ENCODE peak calls at places on chromosome 15, in four cellular contexts. Z is esophagus squamous epithelium, N is ovary, W is endothelial cell of umbilical vein. V is an unnamed sample.

GRCh38 chr15:33960160-33960559 is 8.1 kb upstream of the CHRM5 start:
- DNase-seq in Z (no peak), N (no peak), W (no peak), V (no peak)

GRCh38 chr15:60469893-60470641 is 8.9 kb downstream of the ICE2 start:
- DNase-seq in Z (no peak), N (no peak), W (peak), V (no peak)

GRCh38 chr15:70271422-70272088 is 173.8 kb upstream of the TLE3 start:
- DNase-seq in Z (no peak), N (no peak), W (peak), V (peak)

GRCh38 chr15:84992157-84992940 is 10.7 kb downstream of the PDE8A start:
- DNase-seq in Z (no peak), N (no peak), W (peak), V (peak)

GRCh38 chr15:73697033-73697467 is 12.9 kb downstream of the CD276 start:
- DNase-seq in Z (peak), N (peak), W (peak), V (peak)

GRCh38 chr15:51727141-51727897 is 10.1 kb downstream of the LYSMD2 start:
- DNase-seq in Z (no peak), N (no peak), W (no peak), V (no peak)

GRCh38 chr15:42921049-42921731 is 612 bp upstream of the TTBK2 start:
- DNase-seq in Z (no peak), N (peak), W (peak), V (no peak)

GRCh38 chr15:84826369-84826823 is 9.2 kb downstream of the ALPK3 start:
- DNase-seq in Z (no peak), N (no peak), W (no peak), V (no peak)

GRCh38 chr15:45648521-45649200 is 13.8 kb downstream of the SQOR start:
- DNase-seq in Z (no peak), N (no peak), W (no peak), V (peak)

GRCh38 chr15:76460871-76461270 is 124.3 kb downstream of the ISL2 start:
- DNase-seq in Z (no peak), N (no peak), W (no peak), V (no peak)

GRCh38 chr15:48427960-48428547 is 96.8 kb downstream of the DUT start:
- DNase-seq in Z (no peak), N (no peak), W (no peak), V (peak)

GRCh38 chr15:92421980-92422379 is 28.3 kb downstream of the ST8SIA2 start:
- DNase-seq in Z (no peak), N (no peak), W (peak), V (no peak)

GRCh38 chr15:40933520-40933904 is 4.4 kb downstream of the DLL4 start:
- DNase-seq in Z (no peak), N (no peak), W (no peak), V (no peak)

GRCh38 chr15:62745621-62746180 is 296.8 kb upstream of the TPM1 start:
- DNase-seq in Z (no peak), N (no peak), W (no peak), V (no peak)

GRCh38 chr15:92653836-92654524 is 1.6 kb downstream of the FAM174B start:
- DNase-seq in Z (no peak), N (no peak), W (peak), V (no peak)

GRCh38 chr15:52294881-52295420 is 653 bp downstream of the MYO5C start:
- DNase-seq in Z (no peak), N (no peak), W (peak), V (no peak)

GRCh38 chr15:98799461-98799971 is 151.2 kb downstream of the IGF1R start:
- DNase-seq in Z (no peak), N (no peak), W (peak), V (no peak)

GRCh38 chr15:73956276-73957086 is 30.2 kb downstream of the LOXL1 start:
- DNase-seq in Z (no peak), N (no peak), W (peak), V (peak)

GRCh38 chr15:78414608-78415250 is 23.3 kb upstream of the IREB2 start:
- DNase-seq in Z (no peak), N (no peak), W (no peak), V (no peak)

GRCh38 chr15:45401665-45402161 is 23.4 kb upstream of the GATM start:
- DNase-seq in Z (no peak), N (no peak), W (no peak), V (no peak)

GRCh38 chr15:82968066-82968465 is 15.5 kb upstream of the HOMER2 start:
- DNase-seq in Z (no peak), N (no peak), W (no peak), V (no peak)

GRCh38 chr15:40893019-40893723 is 1.1 kb upstream of the VPS18 start:
- DNase-seq in Z (no peak), N (peak), W (no peak), V (no peak)

GRCh38 chr15:58401991-58402649 is 29.7 kb upstream of the LIPC start:
- DNase-seq in Z (no peak), N (no peak), W (no peak), V (no peak)

GRCh38 chr15:38275951-38276350 is 23.3 kb downstream of the SPRED1 start:
- DNase-seq in Z (no peak), N (no peak), W (no peak), V (no peak)

GRCh38 chr15:73495171-73495570 is 52.2 kb downstream of the REC114 start:
- DNase-seq in Z (no peak), N (no peak), W (no peak), V (no peak)

GRCh38 chr15:48722764-48723661 is 77.5 kb upstream of the FBN1 start:
- DNase-seq in Z (no peak), N (no peak), W (peak), V (peak)

GRCh38 chr15:65541231-65541630 is 11.0 kb downstream of the HACD3 start:
- DNase-seq in Z (no peak), N (no peak), W (no peak), V (no peak)

GRCh38 chr15:59197459-59197858 is 9.2 kb upstream of the LDHAL6B start:
- DNase-seq in Z (no peak), N (no peak), W (no peak), V (no peak)

GRCh38 chr15:66024116-66024515 is 154.8 kb downstream of the RAB11A start:
- DNase-seq in Z (no peak), N (no peak), W (no peak), V (no peak)

GRCh38 chr15:29071193-29071906 is 185.6 kb downstream of the APBA2 start:
- DNase-seq in Z (no peak), N (no peak), W (no peak), V (no peak)

GRCh38 chr15:92600902-92601301 is 54.7 kb downstream of the FAM174B start:
- DNase-seq in Z (no peak), N (no peak), W (peak), V (no peak)

GRCh38 chr15:78810003-78810376 is 1.3 kb downstream of the ADAMTS7 start:
- DNase-seq in Z (no peak), N (no peak), W (no peak), V (no peak)

GRCh38 chr15:70562906-70563305 is 200.5 kb downstream of the UACA start:
- DNase-seq in Z (no peak), N (no peak), W (no peak), V (no peak)

GRCh38 chr15:45630958-45631691 is 3.7 kb upstream of the SQOR start:
- DNase-seq in Z (no peak), N (no peak), W (no peak), V (peak)

GRCh38 chr15:95994418-95994817 is 336.1 kb upstream of the NR2F2 start:
- DNase-seq in Z (no peak), N (no peak), W (no peak), V (peak)

GRCh38 chr15:40310001-40310959 is 2.5 kb upstream of the PLCB2 start:
- DNase-seq in Z (no peak), N (no peak), W (peak), V (no peak)

GRCh38 chr15:93029613-93030429 is 59.2 kb downstream of the RGMA start:
- DNase-seq in Z (no peak), N (peak), W (peak), V (no peak)

GRCh38 chr15:70856884-70857546 is 3.1 kb upstream of the LARP6 start:
- DNase-seq in Z (no peak), N (peak), W (peak), V (peak)

GRCh38 chr15:60589253-60589652 is 110.3 kb upstream of the ICE2 start:
- DNase-seq in Z (no peak), N (no peak), W (no peak), V (no peak)

GRCh38 chr15:100341662-100342560 is at the start of gene ADAMTS17:
- DNase-seq in Z (peak), N (peak), W (peak), V (no peak)
- TF ChIP-seq POLR2A in Z (no peak), N (peak), W (no peak), V (no peak)

GRCh38 chr15:56733131-56734012 is at the start of gene ZNF280D:
- DNase-seq in Z (peak), N (peak), W (peak), V (peak)
- TF ChIP-seq POLR2A in Z (no peak), N (peak), W (peak), V (peak)

DNA sequence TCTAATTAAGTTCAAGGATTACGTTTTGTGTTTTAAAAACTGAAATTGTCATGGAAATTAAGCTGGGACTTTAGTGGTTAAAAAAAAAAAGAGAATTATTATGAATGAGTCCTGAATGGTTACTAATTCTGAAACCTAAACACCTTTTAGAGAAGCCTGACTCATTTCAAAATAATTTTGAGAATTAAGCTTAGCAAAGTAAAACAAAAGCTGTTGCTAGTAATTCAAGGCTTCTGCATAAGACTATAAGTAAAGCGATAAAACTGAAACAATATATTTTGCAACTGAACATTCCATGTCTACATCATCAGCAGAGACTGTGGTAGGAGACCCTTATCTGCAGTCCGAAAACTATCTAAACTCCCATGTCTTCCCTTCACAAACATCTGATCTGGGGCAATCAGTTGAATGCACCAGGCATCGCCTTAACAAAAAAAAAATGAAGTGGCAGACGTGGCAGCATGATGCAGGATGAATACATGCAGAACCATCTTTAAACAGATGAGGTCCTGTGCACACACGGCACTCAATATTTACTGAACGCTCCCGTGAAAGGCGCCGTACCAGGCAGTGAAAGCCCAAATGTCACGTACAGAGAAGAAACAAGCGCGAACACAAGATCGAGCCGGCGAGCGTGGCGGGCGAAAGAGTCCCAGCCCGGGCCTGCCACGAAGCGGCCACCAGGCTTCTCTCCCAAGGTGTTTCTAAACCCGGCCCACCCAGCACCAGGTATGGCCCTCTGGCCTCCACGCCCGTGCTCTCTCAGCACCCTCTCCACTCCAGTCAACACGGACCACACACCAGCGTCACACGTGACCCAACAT is 63.1 kb downstream of the CHSY1 start:
- DNase-seq in Z (no peak), N (peak), W (peak), V (no peak)
- TF ChIP-seq POLR2A in Z (no peak), N (no peak), W (no peak), V (no peak)

DNA sequence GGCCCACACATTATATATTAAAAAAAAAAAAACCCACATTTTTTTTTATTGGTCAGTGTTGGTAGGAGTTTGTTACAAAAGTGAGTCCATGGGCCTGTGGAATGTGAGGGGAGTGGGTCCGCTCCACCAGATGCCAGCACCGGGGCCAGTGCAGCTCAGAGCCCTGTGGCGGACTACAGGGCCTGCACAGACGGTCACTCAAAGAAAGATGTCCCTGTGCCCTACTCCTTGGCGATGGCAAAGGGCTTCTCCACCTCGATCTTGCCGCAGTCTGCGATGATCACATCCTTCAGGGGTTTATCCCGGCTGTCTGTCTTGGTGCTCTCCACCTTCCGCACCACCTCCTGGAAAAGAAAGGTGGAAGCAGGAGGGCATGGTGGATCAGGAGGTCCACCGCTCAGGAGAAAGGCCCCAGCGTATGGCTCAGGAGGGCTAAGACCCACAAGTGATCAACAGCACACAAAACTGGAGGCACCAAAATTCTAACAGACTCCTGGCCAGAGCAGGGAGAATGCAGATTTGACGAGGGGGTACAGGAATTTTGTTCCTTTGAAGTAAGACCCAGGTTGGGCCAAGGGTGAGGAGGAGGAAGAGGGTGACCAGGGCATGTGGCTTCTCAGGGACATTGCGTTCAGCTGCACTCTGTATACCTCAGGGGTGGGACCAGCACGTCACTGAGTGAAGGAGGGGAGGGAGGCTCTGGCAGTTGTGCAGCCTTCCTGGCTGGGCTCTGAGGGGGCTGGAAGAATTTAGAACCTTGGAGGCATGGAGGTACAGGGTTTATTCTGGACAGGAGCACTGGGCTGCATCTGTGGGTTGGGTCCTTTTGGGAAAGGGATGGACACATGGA is 4.5 kb downstream of the SNX22 start:
- DNase-seq in Z (no peak), N (no peak), W (no peak), V (no peak)
- TF ChIP-seq POLR2A in Z (no peak), N (no peak), W (no peak), V (no peak)

GRCh38 chr15:75201609-75202250 is at the start of gene C15orf39:
- DNase-seq in Z (no peak), N (peak), W (peak), V (peak)

GRCh38 chr15:75198560-75199346 is 2.9 kb upstream of the C15orf39 start:
- DNase-seq in Z (no peak), N (no peak), W (peak), V (peak)

GRCh38 chr15:75200391-75200764 is 1.3 kb upstream of the C15orf39 start:
- DNase-seq in Z (no peak), N (no peak), W (no peak), V (no peak)

GRCh38 chr15:75200765-75201608 is 695 bp upstream of the C15orf39 start:
- DNase-seq in Z (no peak), N (peak), W (peak), V (no peak)

GRCh38 chr15:75199347-75199976 is 2.2 kb upstream of the C15orf39 start:
- DNase-seq in Z (no peak), N (no peak), W (no peak), V (no peak)
- TF ChIP-seq POLR2A in Z (no peak), N (no peak), W (no peak), V (no peak)

GRCh38 chr15:89526601-89527441 is 30.4 kb upstream of the RHCG start:
- DNase-seq in Z (no peak), N (no peak), W (no peak), V (no peak)

GRCh38 chr15:89524184-89524583 is 27.8 kb upstream of the RHCG start:
- DNase-seq in Z (no peak), N (no peak), W (no peak), V (no peak)

GRCh38 chr15:89528757-89529352 is 32.5 kb upstream of the RHCG start:
- DNase-seq in Z (no peak), N (no peak), W (no peak), V (no peak)

GRCh38 chr15:89523101-89523500 is 26.7 kb upstream of the RHCG start:
- DNase-seq in Z (no peak), N (no peak), W (no peak), V (no peak)

DNA sequence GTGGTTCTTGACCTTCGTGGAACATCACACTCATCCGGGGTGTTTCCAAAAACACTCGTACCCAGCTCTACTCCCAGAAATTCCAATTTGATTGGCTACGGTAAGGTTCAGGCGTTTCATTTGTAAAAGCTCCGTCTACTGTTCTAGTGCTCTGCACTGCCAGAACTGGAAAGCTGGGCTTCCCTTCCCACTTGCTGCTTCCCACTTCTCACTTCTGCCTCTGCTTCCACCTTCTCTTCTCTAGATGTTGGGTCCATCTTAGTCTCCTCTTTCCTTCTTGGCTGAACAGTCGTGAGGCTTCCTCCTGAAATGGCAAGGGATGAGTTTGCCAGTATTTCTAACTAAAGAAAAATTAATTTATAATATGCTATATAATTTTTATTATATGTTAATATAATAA is 29.8 kb upstream of the RHCG start:
- DNase-seq in Z (no peak), N (no peak), W (no peak), V (no peak)
- TF ChIP-seq POLR2A in Z (no peak), N (no peak), W (no peak), V (no peak)

GRCh38 chr15:35545825-35546580 is at the start of gene DPH6:
- DNase-seq in Z (no peak), N (peak), W (peak), V (peak)
- TF ChIP-seq POLR2A in Z (no peak), N (peak), W (peak), V (peak)

GRCh38 chr15:90954712-90955671 is at the start of gene RCCD1:
- DNase-seq in Z (peak), N (peak), W (peak), V (peak)
- TF ChIP-seq POLR2A in Z (no peak), N (peak), W (peak), V (peak)

DNA sequence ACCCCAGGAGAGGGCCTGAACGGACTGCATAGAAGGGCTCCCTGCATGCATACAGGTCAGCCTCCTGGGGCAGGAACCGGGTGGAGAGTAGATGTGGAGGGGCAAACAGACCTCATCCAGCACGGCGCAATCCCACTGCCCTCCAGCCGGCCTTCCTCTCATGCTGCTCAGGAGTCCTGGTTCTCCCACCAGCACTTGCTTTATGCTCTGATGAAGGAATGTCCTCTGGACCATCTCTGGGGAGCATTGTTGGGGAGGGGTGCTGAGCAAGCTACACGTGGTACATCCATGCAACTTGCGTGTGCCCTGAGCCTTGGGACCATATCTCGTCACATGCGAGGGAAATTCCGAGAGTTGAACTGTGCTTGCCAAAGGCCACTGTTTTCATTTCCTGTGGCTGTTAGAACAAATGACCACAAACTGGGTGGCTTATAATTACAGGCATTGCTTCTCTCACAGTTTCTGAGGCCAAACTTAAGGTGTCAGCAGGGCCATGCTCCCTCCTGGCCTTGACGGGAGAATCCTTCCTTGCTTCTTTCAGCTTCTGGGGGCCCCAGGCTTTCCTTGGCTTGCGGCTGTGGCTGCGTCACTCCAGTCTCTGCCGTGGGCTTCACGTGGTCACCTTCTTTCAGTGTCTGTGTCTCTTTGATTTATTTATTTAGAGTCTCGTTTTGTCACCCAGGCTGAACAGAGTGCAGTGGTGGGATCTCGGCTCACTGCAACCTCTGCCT is 12.2 kb downstream of the SELENOS start:
- DNase-seq in Z (no peak), N (no peak), W (no peak), V (no peak)
- TF ChIP-seq POLR2A in Z (no peak), N (no peak), W (no peak), V (no peak)

GRCh38 chr15:27061739-27062138 is 90.8 kb downstream of the GABRG3 start:
- DNase-seq in Z (no peak), N (no peak), W (no peak), V (no peak)

GRCh38 chr15:27066446-27066845 is 95.5 kb downstream of the GABRG3 start:
- DNase-seq in Z (no peak), N (no peak), W (no peak), V (no peak)

GRCh38 chr15:27059610-27060202 is 88.7 kb downstream of the GABRG3 start:
- DNase-seq in Z (no peak), N (no peak), W (no peak), V (peak)

GRCh38 chr15:27067175-27067574 is 96.2 kb downstream of the GABRG3 start:
- DNase-seq in Z (no peak), N (no peak), W (no peak), V (no peak)

GRCh38 chr15:27064080-27064479 is 93.1 kb downstream of the GABRG3 start:
- DNase-seq in Z (no peak), N (no peak), W (no peak), V (no peak)
- TF ChIP-seq POLR2A in Z (no peak), N (no peak), W (no peak), V (no peak)